ENCODE peak calls at places on chromosomes 1 and 21, in five cellular contexts. Y, D, M, W and R are unnamed samples.

GRCh38 chr1:5709976-5710375 is 282.2 kb downstream of the NPHP4 start:
- DNase-seq in Y (no peak), M (no peak), D (no peak), W (no peak), R (no peak)

GRCh38 chr1:192631749-192632148 is 4.2 kb upstream of the RGS13 start:
- DNase-seq in W (no peak), D (no peak), Y (no peak), M (no peak), R (no peak)

GRCh38 chr1:230490436-230490835 is 64.3 kb upstream of the PGBD5 start:
- DNase-seq in W (no peak), Y (no peak), M (no peak), D (no peak), R (no peak)

GRCh38 chr21:42231761-42232160 is 12.8 kb downstream of the ABCG1 start:
- DNase-seq in W (no peak), D (no peak), M (no peak), Y (no peak), R (no peak)

GRCh38 chr21:45020629-45021427 is 53.6 kb upstream of the ADARB1 start:
- DNase-seq in Y (peak), M (no peak), D (peak), W (no peak), R (no peak)

GRCh38 chr1:161223805-161224694 is 622 bp upstream of the APOA2 start:
- DNase-seq in Y (no peak), W (no peak), D (no peak), M (no peak), R (no peak)

GRCh38 chr1:202752799-202753198 is 42.5 kb upstream of the SYT2 start:
- DNase-seq in D (no peak), W (no peak), Y (no peak), M (no peak), R (no peak)

GRCh38 chr1:116506132-116507004 is 64.5 kb downstream of the CD58 start:
- DNase-seq in W (peak), Y (no peak), D (no peak), M (no peak), R (no peak)

GRCh38 chr1:209238356-209238755 is 345.2 kb upstream of the CAMK1G start:
- DNase-seq in M (no peak), W (no peak), Y (no peak), D (no peak), R (no peak)

GRCh38 chr1:50704126-50704525 is 255.9 kb downstream of the FAF1 start:
- DNase-seq in D (no peak), W (peak), M (peak), Y (no peak), R (no peak)

GRCh38 chr1:203152158-203153034 is 23.2 kb downstream of the MYBPH start:
- DNase-seq in Y (no peak), M (peak), W (peak), D (no peak), R (no peak)

GRCh38 chr1:209613351-209614150 is 30.0 kb downstream of the CAMK1G start:
- DNase-seq in W (no peak), Y (no peak), M (no peak), D (no peak), R (no peak)

GRCh38 chr1:28176492-28177470 is at the start of gene PTAFR:
- DNase-seq in M (no peak), Y (no peak), D (no peak), W (no peak), R (no peak)

GRCh38 chr1:178530037-178530402 is 17.1 kb downstream of the TEX35 start:
- DNase-seq in M (peak), W (peak), Y (no peak), D (no peak), R (no peak)

GRCh38 chr1:33099290-33100118 is 18.6 kb downstream of the AZIN2 start:
- DNase-seq in D (peak), W (peak), M (peak), Y (peak), R (no peak)

GRCh38 chr21:31157756-31158155 is 119.5 kb upstream of the KRTAP19-8 start:
- DNase-seq in D (no peak), W (no peak), M (no peak), Y (no peak), R (no peak)

GRCh38 chr1:29121951-29122661 is 1.6 kb downstream of the TMEM200B start:
- DNase-seq in Y (no peak), W (peak), D (peak), M (peak), R (peak)

GRCh38 chr1:200153277-200154055 is 126.0 kb downstream of the NR5A2 start:
- DNase-seq in Y (no peak), M (no peak), W (no peak), D (no peak), R (no peak)

GRCh38 chr1:62924983-62925790 is 141.3 kb downstream of the ATG4C start:
- DNase-seq in W (no peak), M (no peak), D (no peak), Y (no peak), R (no peak)

DNA sequence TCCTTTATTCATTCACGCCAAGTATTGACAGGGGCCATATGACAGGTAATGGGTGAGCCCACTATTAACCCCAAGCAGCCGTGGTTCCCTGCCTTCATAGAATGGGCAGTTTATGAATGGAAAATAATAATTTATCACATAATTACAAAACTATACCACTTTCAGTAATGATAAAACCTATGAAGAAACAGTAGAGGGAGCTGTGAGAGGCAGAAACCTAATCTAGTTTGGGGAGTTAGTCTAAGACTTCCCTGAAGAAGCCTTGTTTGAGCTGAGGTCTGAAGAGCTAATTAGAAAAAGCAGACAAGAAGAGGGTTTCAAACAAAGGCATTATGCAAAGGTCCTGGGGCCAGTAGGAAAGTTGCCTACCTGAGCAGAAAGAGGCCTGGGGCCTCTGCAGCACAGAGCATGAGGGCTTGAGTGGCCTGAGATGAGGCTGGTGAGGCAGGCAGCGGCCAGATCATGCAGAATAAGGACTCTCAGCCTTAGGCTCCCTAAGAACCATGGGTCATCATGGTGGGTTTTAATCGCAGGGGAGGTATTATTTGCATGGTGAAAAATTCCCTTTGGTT is 142.8 kb downstream of the ATG4C start:
- DNase-seq in D (no peak), W (peak), M (no peak), Y (no peak), R (no peak)
- TF ChIP-seq CTCF in D (no peak), W (no peak), M (peak), Y (no peak), R (no peak)

DNA sequence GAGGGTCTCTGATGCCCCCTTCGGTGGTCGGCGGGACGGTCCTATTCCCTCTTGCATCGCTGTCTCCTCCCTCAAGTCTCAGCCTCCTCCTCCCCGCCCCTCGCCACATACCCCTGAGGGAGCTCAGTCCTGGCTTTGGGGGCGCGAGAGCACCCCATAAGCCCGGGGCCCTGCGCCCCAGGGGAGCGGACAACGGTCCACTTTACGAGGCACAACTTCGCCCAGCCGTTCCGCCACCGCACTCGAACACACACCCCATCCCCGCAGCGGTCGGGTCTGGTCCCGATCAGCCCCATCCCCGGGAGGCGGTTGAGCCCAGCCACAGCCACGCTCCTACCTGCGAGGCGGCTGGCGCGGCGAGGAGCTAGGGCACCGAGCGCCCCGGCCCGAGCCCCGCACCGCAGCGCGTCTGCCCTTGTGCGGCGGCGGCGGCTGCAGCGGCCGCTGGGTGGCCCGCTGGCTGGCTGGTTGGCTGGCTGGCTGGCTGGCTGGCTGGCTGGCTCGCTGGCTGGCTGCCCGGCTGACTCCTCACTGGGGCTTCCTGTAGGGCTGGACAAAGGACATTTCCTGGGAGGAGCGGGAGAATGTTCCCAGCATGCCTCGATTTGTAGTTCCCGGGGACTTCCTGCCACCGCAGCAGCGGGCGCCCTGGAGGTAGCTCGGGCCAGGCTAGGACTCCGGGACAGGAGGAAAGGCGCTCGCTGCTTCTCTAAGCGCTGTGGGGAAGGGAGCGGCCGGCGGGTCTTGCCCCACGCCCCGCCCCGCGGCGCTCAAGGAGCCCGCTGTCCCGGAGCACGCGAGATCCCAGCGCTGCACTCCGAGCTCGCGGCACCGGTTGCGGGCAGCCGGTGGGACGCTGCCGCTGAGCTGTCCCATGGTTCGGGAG is at the start of gene ZNF697:
- DNase-seq in W (peak), Y (peak), D (peak), M (peak), R (peak)
- TF ChIP-seq CTCF in W (no peak), Y (peak), D (no peak), M (peak), R (peak)

GRCh38 chr21:36093512-36093911 is 23.7 kb downstream of the CBR1 start:
- DNase-seq in M (no peak), Y (no peak), W (no peak), D (no peak), R (no peak)

GRCh38 chr21:36082140-36082742 is 12.4 kb downstream of the CBR1 start:
- DNase-seq in D (no peak), M (no peak), W (no peak), Y (no peak), R (no peak)

GRCh38 chr21:36089946-36090345 is 20.1 kb downstream of the CBR1 start:
- DNase-seq in Y (no peak), D (no peak), M (no peak), W (no peak), R (no peak)

GRCh38 chr21:36092676-36093075 is 22.9 kb downstream of the CBR1 start:
- DNase-seq in W (peak), Y (no peak), D (no peak), M (no peak), R (no peak)

DNA sequence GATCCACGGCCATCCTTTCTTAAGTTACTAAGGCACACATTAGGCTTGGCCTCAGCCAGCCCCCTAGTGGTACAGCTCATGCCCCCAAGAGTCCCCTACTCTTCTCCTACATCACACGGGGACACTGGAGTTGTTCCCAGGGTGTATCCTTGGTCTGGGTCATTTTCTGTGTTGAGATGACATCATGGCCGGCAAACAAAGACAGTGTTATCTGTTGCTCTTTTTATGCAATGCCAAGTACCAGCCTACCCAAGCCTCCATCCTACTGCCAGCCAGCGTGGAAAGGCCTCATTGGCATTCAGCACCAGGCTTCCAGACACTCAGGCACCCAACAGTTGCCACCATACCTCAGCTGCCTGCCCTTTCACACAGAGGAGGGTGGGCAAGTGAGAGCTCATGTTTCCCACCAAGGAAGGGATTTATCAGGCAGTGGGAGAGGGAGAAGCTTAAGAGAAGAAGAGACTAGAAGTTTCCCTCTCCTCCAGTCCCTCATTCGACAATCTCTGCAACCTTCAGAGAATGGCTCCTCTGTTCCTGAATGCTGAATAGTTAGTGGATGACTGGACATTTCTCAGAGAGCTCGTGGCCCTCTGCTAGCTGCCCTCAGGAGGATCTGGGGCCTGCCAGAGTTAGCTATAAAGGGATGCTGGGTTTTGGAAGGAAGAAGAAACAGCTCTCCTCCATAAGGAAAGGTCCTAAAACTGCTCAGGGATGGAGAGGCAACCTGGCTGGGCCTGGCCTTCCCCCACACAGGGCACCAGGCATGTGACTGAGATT is 17.7 kb downstream of the CBR1 start:
- DNase-seq in W (no peak), D (no peak), Y (no peak), M (no peak), R (no peak)
- TF ChIP-seq CTCF in W (no peak), D (no peak), Y (no peak), M (peak), R (peak)

DNA sequence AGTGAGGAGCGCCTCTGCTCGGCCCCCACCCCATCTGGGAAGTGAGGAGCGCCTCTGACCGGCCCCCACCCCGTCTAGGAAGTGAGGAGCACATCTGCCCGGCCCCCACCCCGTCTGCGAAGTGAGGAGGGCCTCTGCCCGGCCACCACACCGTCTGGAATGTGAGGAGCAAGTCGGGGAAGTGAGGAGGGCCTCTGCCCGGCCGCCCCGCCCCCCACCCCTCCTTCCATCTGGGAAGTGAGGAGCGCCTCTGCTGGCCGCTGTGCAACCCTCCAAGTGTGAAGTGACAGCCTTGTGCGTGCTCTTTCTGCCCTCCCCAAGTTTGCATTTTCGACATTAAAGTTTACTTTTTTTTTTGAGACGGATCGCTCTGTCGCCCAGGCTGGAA is 5.1 kb upstream of the ZZZ3 start:
- DNase-seq in W (peak), M (peak), Y (no peak), D (no peak), R (peak)
- TF ChIP-seq CTCF in W (peak), M (peak), Y (no peak), D (no peak), R (peak)

GRCh38 chr1:55580845-55581332 is 365.7 kb upstream of the USP24 start:
- DNase-seq in Y (no peak), M (peak), W (peak), D (no peak), R (no peak)

GRCh38 chr1:55585402-55585792 is 370.2 kb upstream of the USP24 start:
- DNase-seq in Y (no peak), M (peak), D (no peak), W (no peak), R (no peak)

GRCh38 chr1:55584521-55585401 is 369.6 kb upstream of the USP24 start:
- DNase-seq in Y (no peak), W (peak), M (peak), D (no peak), R (no peak)

GRCh38 chr1:55579332-55579996 is 364.3 kb upstream of the USP24 start:
- DNase-seq in W (no peak), M (no peak), D (no peak), Y (no peak), R (no peak)

GRCh38 chr1:55582078-55582477 is 366.9 kb upstream of the USP24 start:
- DNase-seq in M (no peak), D (no peak), W (peak), Y (no peak), R (no peak)
- TF ChIP-seq CTCF in M (no peak), D (no peak), W (no peak), Y (no peak), R (no peak)

GRCh38 chr1:3471356-3472087 is 17.1 kb downstream of the ARHGEF16 start:
- DNase-seq in D (no peak), W (peak), M (peak), Y (no peak), R (no peak)
- TF ChIP-seq CTCF in D (no peak), W (peak), M (peak), Y (no peak), R (peak)

GRCh38 chr1:11611928-11612327 is 42.3 kb downstream of the FBXO2 start:
- DNase-seq in M (no peak), W (no peak), Y (no peak), D (no peak), R (no peak)
- TF ChIP-seq CTCF in M (no peak), W (no peak), Y (no peak), D (no peak), R (no peak)

GRCh38 chr1:109483658-109484518 is at the start of gene ATXN7L2:
- DNase-seq in Y (peak), M (peak), W (peak), D (peak), R (peak)
- TF ChIP-seq CTCF in Y (no peak), M (no peak), W (no peak), D (no peak), R (no peak)